ENCODE peak calls at places on chromosomes 1 and 21, in six cellular contexts. B, U, L, P, M and K are unnamed samples.

GRCh38 chr21:25583370-25584133 is 23.7 kb downstream of the MRPL39 start:
- DNase-seq in U (no peak), B (no peak), M (no peak), L (no peak), P (no peak), K (no peak)

GRCh38 chr1:5053744-5054143 is 399.3 kb downstream of the AJAP1 start:
- DNase-seq in L (no peak), M (no peak), P (no peak), B (no peak), U (no peak), K (no peak)

GRCh38 chr1:10819198-10819901 is 22.9 kb upstream of the CASZ1 start:
- DNase-seq in P (no peak), L (no peak), M (no peak), U (no peak), B (no peak), K (no peak)

GRCh38 chr1:47944561-47944960 is 52.6 kb downstream of the TRABD2B start:
- DNase-seq in M (peak), U (no peak), P (no peak), B (no peak), L (no peak), K (no peak)

GRCh38 chr1:45945426-45945825 is 142.0 kb downstream of the MAST2 start:
- DNase-seq in M (peak), U (peak), L (no peak), B (peak), P (peak), K (no peak)

GRCh38 chr1:70143052-70143659 is 62.2 kb downstream of the LRRC40 start:
- DNase-seq in P (no peak), L (no peak), B (peak), M (peak), U (peak), K (no peak)

GRCh38 chr1:72693376-72693775 is 411.0 kb upstream of the NEGR1 start:
- DNase-seq in U (no peak), M (no peak), B (no peak), P (no peak), L (no peak), K (no peak)

GRCh38 chr21:33189237-33189636 is 40.5 kb upstream of the IFNAR2 start:
- DNase-seq in P (no peak), L (no peak), B (no peak), M (no peak), U (no peak), K (no peak)

GRCh38 chr1:211829343-211830054 is 1.1 kb downstream of the LPGAT1 start:
- DNase-seq in P (no peak), M (no peak), L (no peak), U (no peak), B (no peak), K (no peak)

GRCh38 chr1:38173848-38174247 is 127.3 kb upstream of the POU3F1 start:
- DNase-seq in L (no peak), B (no peak), M (no peak), U (no peak), P (no peak), K (no peak)
- H3K4me3 ChIP-seq in L (no peak), B (no peak), M (no peak), U (no peak), P (no peak), K (no peak)

DNA sequence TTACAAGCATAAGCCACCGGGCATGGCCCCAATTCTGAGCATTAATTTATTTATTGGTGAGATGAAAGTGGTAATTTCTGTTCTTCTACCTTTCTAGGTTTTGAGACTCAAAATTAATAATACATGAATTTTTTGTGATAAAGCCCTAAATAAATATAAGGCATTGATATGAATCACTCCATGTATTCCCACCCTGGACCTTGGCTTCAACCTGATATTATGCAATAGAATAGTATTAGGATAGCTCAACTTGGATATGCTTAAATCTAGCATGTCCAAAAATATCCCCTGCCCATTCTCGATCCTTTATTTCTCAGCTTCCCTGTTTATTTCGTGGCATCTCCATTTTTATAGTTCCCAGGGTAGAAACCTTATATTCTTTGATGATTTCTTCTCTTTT is 2.5 kb downstream of the AGL start:
- DNase-seq in M (no peak), P (no peak), U (no peak), L (no peak), B (peak), K (no peak)
- H3K4me3 ChIP-seq in M (no peak), P (no peak), U (no peak), L (no peak), B (no peak), K (no peak)

GRCh38 chr1:26036756-26037281 is 9.1 kb downstream of the SLC30A2 start:
- DNase-seq in U (no peak), M (no peak), B (no peak), P (no peak), L (no peak), K (no peak)
- H3K4me3 ChIP-seq in U (no peak), M (no peak), B (no peak), P (no peak), L (no peak), K (no peak)

GRCh38 chr1:156439771-156440183 is 60.8 kb downstream of the MEF2D start:
- DNase-seq in M (no peak), L (no peak), U (no peak), B (no peak), P (no peak), K (no peak)
- H3K4me3 ChIP-seq in M (no peak), L (no peak), U (no peak), B (no peak), P (no peak), K (no peak)